ENCODE peak calls at places on chromosomes 11 and 22, in ten cellular contexts. T, W, E, U, I, O, F, J, P and A are unnamed samples.

GRCh38 chr11:100563541-100564280 is 123.4 kb upstream of the ARHGAP42 start:
- DNase-seq in T (peak; percentile 81), W (no peak), E (peak; percentile 45), U (peak; percentile 3), I (no peak), O (no peak), F (no peak), J (no peak), P (no peak), A (no peak)

GRCh38 chr11:119772581-119772980 is 43.6 kb upstream of the NECTIN1 start:
- DNase-seq in T (no peak), W (no peak), E (no peak), U (no peak), I (no peak), O (no peak), F (no peak), J (no peak), P (no peak), A (no peak)

GRCh38 chr11:124872741-124873140 is 7.5 kb downstream of the ROBO3 start:
- DNase-seq in T (no peak), W (peak; percentile 76), E (no peak), U (no peak), I (no peak), O (no peak), F (no peak), J (peak; percentile 29), P (no peak), A (no peak)

GRCh38 chr11:119352857-119353260 is 6.4 kb upstream of the MFRP start:
- DNase-seq in T (peak; percentile 14), W (peak; percentile 38), E (no peak), U (no peak), I (peak; percentile 57), O (no peak), F (no peak), J (peak; percentile 65), P (no peak), A (no peak)

GRCh38 chr22:32785636-32786418 is 15.7 kb upstream of the TIMP3 start:
- DNase-seq in T (no peak), W (no peak), E (no peak), U (no peak), I (no peak), O (no peak), F (no peak), J (no peak), P (no peak), A (no peak)

GRCh38 chr22:16807109-16807508 is 18.1 kb downstream of the XKR3 start:
- DNase-seq in T (no peak), W (no peak), E (no peak), U (no peak), I (no peak), O (no peak), F (no peak), J (no peak), P (no peak), A (no peak)

GRCh38 chr22:23533328-23533762 is 46.7 kb downstream of the IGLL1 start:
- DNase-seq in T (peak; percentile 19), W (peak; percentile 88), E (peak; percentile 10), U (peak; percentile 20), I (no peak), O (peak; percentile 82), F (peak; percentile 70), J (peak; percentile 67), P (no peak), A (no peak)

GRCh38 chr11:9711454-9712307 is 47.8 kb downstream of the SWAP70 start:
- DNase-seq in T (no peak), W (peak; percentile 31), E (no peak), U (no peak), I (no peak), O (no peak), F (no peak), J (no peak), P (no peak), A (no peak)

GRCh38 chr22:39522567-39523300 is 2.4 kb downstream of the ATF4 start:
- DNase-seq in T (peak; percentile 67), W (no peak), E (peak; percentile 66), U (peak; percentile 47), I (peak; percentile 56), O (peak; percentile 42), F (peak; percentile 44), J (no peak), P (no peak), A (no peak)

GRCh38 chr11:111378773-111379499 is at the start of gene POU2AF1:
- DNase-seq in T (peak; percentile 74), W (peak; percentile 47), E (peak; percentile 43), U (peak; percentile 80), I (no peak), O (peak; percentile 89), F (peak; percentile 95), J (no peak), P (no peak), A (no peak)

GRCh38 chr11:95991101-95991500 is 67.2 kb upstream of the MTMR2 start:
- DNase-seq in T (peak; percentile 43), W (no peak), E (no peak), U (peak; percentile 35), I (peak; percentile 86), O (no peak), F (no peak), J (no peak), P (no peak), A (no peak)

GRCh38 chr11:126355926-126356897 is 726 bp downstream of the ST3GAL4 start:
- DNase-seq in T (peak; percentile 20), W (no peak), E (no peak), U (peak; percentile 67), I (peak; percentile 49), O (peak; percentile 60), F (peak; percentile 46), J (no peak), P (no peak), A (no peak)

GRCh38 chr11:67627788-67628624 is 1.7 kb downstream of the NUDT8 start:
- DNase-seq in T (no peak), W (peak; percentile 67), E (no peak), U (no peak), I (no peak), O (no peak), F (no peak), J (no peak), P (no peak), A (no peak)

GRCh38 chr11:124080319-124081001 is 34.8 kb upstream of the VWA5A start:
- DNase-seq in T (no peak), W (no peak), E (no peak), U (peak; percentile 88), I (peak; percentile 73), O (no peak), F (no peak), J (no peak), P (no peak), A (peak; percentile 90)

DNA sequence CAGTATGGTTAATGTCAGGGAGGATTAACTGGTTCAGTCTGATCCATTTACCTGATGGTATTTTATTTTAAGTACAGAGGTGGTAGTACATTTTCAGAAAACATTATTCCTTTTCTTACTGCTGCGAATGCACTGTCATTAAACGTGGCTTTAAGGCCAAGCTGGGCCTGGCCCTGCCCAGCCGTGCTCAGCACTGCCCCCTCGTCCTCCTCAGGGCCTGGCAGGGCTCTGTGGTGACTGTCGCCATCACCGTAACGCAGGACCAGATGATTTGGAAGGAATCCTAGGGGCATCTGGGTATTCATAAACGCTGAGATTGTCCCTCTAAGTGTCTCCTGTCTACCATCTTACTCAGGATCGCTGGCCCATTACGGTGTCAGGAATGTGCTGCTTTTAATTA is 302.0 kb downstream of the TBC1D22A start:
- DNase-seq in T (no peak), W (peak; percentile 22), E (no peak), U (no peak), I (no peak), O (no peak), F (no peak), J (no peak), P (no peak), A (no peak)
- TF ChIP-seq CTCF in T (no peak), W (peak; percentile 33), E (no peak), U (no peak), I (no peak), O (no peak), F (no peak), J (no peak), P (no peak), A (no peak)

GRCh38 chr22:46612341-46612903 is 7.8 kb upstream of the GRAMD4 start:
- DNase-seq in T (no peak), W (no peak), E (no peak), U (no peak), I (no peak), O (no peak), F (peak; percentile 55), J (no peak), P (no peak), A (no peak)
- H2AFZ ChIP-seq in T (no peak overlapping the region), W (no peak overlapping the region), E (peak overlapping the region; percentile 7), U (no peak overlapping the region), I (no peak overlapping the region), O (peak overlapping the region; percentile 11), F (no peak overlapping the region), J (no peak overlapping the region), P (no peak overlapping the region), A (no peak overlapping the region)

GRCh38 chr11:86938900-86939880 is 16.0 kb downstream of the FZD4 start:
- DNase-seq in T (no peak), W (no peak), E (peak; percentile 68), U (peak; percentile 31), I (peak; percentile 58), O (no peak), F (peak; percentile 62), J (peak; percentile 48), P (peak; percentile 37), A (no peak)
- TF ChIP-seq CTCF in T (peak; percentile 47), W (peak; percentile 80), E (peak; percentile 74), U (peak; percentile 59), I (peak; percentile 83), O (peak; percentile 74), F (peak; percentile 80), J (peak; percentile 67), P (peak; percentile 61), A (no peak)

GRCh38 chr11:45252877-45253276 is 33.3 kb downstream of the SYT13 start:
- DNase-seq in T (no peak), W (no peak), E (no peak), U (no peak), I (no peak), O (no peak), F (no peak), J (no peak), P (no peak), A (no peak)
- H2AFZ ChIP-seq in T (no peak overlapping the region), W (no peak overlapping the region), E (no peak overlapping the region), U (no peak overlapping the region), I (no peak overlapping the region), O (no peak overlapping the region), F (no peak overlapping the region), J (peak overlapping the region; percentile 22), P (peak overlapping the region; percentile 28), A (no peak overlapping the region)

GRCh38 chr11:66268953-66269906 is 791 bp downstream of the RAB1B start:
- DNase-seq in T (peak; percentile 47), W (peak; percentile 65), E (peak; percentile 48), U (no peak), I (no peak), O (no peak), F (peak; percentile 44), J (peak; percentile 67), P (no peak), A (no peak)
- TF ChIP-seq CTCF in T (peak; percentile 24), W (peak; percentile 55), E (peak; percentile 40), U (peak; percentile 18), I (peak; percentile 56), O (peak; percentile 13), F (peak; percentile 39), J (peak; percentile 41), P (no peak), A (peak; percentile 13)